ENCODE peak calls at places on chromosomes 3 and 15, in ten cellular contexts. K is right lobe of liver; D is RKO; I is amniotic epithelial cell; W is mucosa of descending colon; Q is kidney glomerular epithelial cell; S is AG08396; M is H54; E is stimulated activated CD4-positive, alpha-beta T cell treated with anti-CD3 and anti-CD28 coated beads, Interleukin-12 subunit alpha, Interleukin-12 subunit beta, amount 100 ng/mL, for 4 hours; F is activated gamma-delta T cell. R is an unnamed sample.

GRCh38 chr3:112803472-112803871 is 43.2 kb downstream of the CD200R1L start:
- DNase-seq in K (no peak), D (no peak), I (no peak), W (no peak), Q (no peak), S (no peak), M (no peak), E (no peak), F (no peak), R (no peak)

GRCh38 chr3:52286777-52287110 is 884 bp upstream of the GLYCTK start:
- DNase-seq in K (peak), D (peak), I (peak), W (peak), Q (peak), S (no peak), M (no peak), E (no peak), F (no peak), R (no peak)

GRCh38 chr15:67133738-67134576 is 68.6 kb downstream of the SMAD3 start:
- DNase-seq in K (no peak), D (no peak), I (peak), W (no peak), Q (peak), S (no peak), M (no peak), E (peak), F (no peak), R (peak)

GRCh38 chr3:42213417-42213816 is 52.6 kb downstream of the CCK start:
- DNase-seq in K (no peak), D (no peak), I (no peak), W (peak), Q (no peak), S (no peak), M (no peak), E (no peak), F (no peak), R (peak)

GRCh38 chr3:58419782-58420512 is 13.7 kb downstream of the PDHB start:
- DNase-seq in K (no peak), D (peak), I (no peak), W (peak), Q (no peak), S (no peak), M (no peak), E (no peak), F (no peak), R (peak)

GRCh38 chr15:44468713-44469385 is 41.4 kb downstream of the CTDSPL2 start:
- DNase-seq in K (no peak), D (peak), I (peak), W (no peak), Q (peak), S (peak), M (peak), E (no peak), F (no peak), R (no peak)

GRCh38 chr3:189903562-189904250 is 217.0 kb downstream of the P3H2 start:
- DNase-seq in K (no peak), D (no peak), I (no peak), W (no peak), Q (no peak), S (no peak), M (no peak), E (no peak), F (no peak), R (peak)

GRCh38 chr3:15982667-15983145 is 184.9 kb upstream of the ANKRD28 start:
- DNase-seq in K (no peak), D (peak), I (peak), W (no peak), Q (peak), S (peak), M (peak), E (no peak), F (no peak), R (no peak)

GRCh38 chr3:52347716-52348635 is 31.9 kb downstream of the DNAH1 start:
- DNase-seq in K (no peak), D (no peak), I (no peak), W (no peak), Q (no peak), S (no peak), M (no peak), E (no peak), F (no peak), R (no peak)

GRCh38 chr15:98946301-98947255 is 61.0 kb downstream of the PGPEP1L start:
- DNase-seq in K (peak), D (no peak), I (no peak), W (no peak), Q (no peak), S (no peak), M (no peak), E (no peak), F (no peak), R (no peak)

GRCh38 chr3:24004171-24004938 is 59.3 kb downstream of the NR1D2 start:
- DNase-seq in K (no peak), D (no peak), I (no peak), W (no peak), Q (no peak), S (no peak), M (no peak), E (no peak), F (no peak), R (no peak)

GRCh38 chr3:45564172-45564571 is 30.4 kb upstream of the LIMD1 start:
- DNase-seq in K (no peak), D (no peak), I (no peak), W (no peak), Q (no peak), S (no peak), M (no peak), E (no peak), F (no peak), R (no peak)

GRCh38 chr3:151394611-151395010 is 10.1 kb upstream of the P2RY12 start:
- DNase-seq in K (no peak), D (no peak), I (no peak), W (no peak), Q (no peak), S (no peak), M (no peak), E (no peak), F (no peak), R (no peak)

GRCh38 chr3:45056608-45057301 is 30.7 kb downstream of the CLEC3B start:
- DNase-seq in K (no peak), D (no peak), I (peak), W (no peak), Q (peak), S (no peak), M (no peak), E (no peak), F (no peak), R (no peak)

GRCh38 chr15:81093961-81094360 is 40.1 kb upstream of the CFAP161 start:
- DNase-seq in K (no peak), D (no peak), I (no peak), W (no peak), Q (no peak), S (no peak), M (no peak), E (no peak), F (no peak), R (no peak)

GRCh38 chr15:83210619-83211018 is 3.0 kb upstream of the HDGFL3 start:
- DNase-seq in K (no peak), D (peak), I (peak), W (no peak), Q (peak), S (peak), M (peak), E (no peak), F (no peak), R (no peak)

GRCh38 chr3:126355251-126355650 is 2.0 kb downstream of the KLF15 start:
- DNase-seq in K (no peak), D (no peak), I (no peak), W (no peak), Q (no peak), S (no peak), M (no peak), E (no peak), F (no peak), R (no peak)

GRCh38 chr3:195239121-195239520 is 31.8 kb downstream of the XXYLT1 start:
- DNase-seq in K (no peak), D (no peak), I (no peak), W (no peak), Q (no peak), S (no peak), M (no peak), E (no peak), F (no peak), R (peak)